ENCODE peak calls at places on chromosomes 16 and 17, in nine cellular contexts. X is colonic mucosa, C is stomach, E is AG10803, T is lower leg skin, A is AG04450, S is tibial artery, U is fibroblast of lung, Q is fibroblast of the aortic adventitia. R is an unnamed sample.

GRCh38 chr17:61700252-61700651 is 109.2 kb upstream of the NACA2 start:
- DNase-seq in X (no peak), C (no peak), E (no peak), T (no peak), A (no peak), S (no peak), U (no peak), Q (no peak), R (no peak)

GRCh38 chr17:76793775-76794174 is 55.9 kb downstream of the MFSD11 start:
- DNase-seq in X (no peak), C (no peak), E (peak), T (no peak), A (no peak), S (no peak), U (peak), Q (peak), R (no peak)

GRCh38 chr16:4501071-4501478 is 24.9 kb downstream of the HMOX2 start:
- DNase-seq in X (no peak), C (peak), E (peak), T (no peak), A (no peak), S (no peak), U (peak), Q (peak), R (no peak)

GRCh38 chr17:38460082-38460715 is 31.9 kb downstream of the ARHGAP23 start:
- DNase-seq in X (no peak), C (no peak), E (no peak), T (no peak), A (no peak), S (no peak), U (no peak), Q (no peak), R (no peak)

GRCh38 chr17:79752175-79752574 is 21.4 kb downstream of the ENPP7 start:
- DNase-seq in X (no peak), C (no peak), E (no peak), T (no peak), A (no peak), S (no peak), U (no peak), Q (no peak), R (no peak)

GRCh38 chr16:56401482-56401881 is 23.9 kb downstream of the AMFR start:
- DNase-seq in X (no peak), C (no peak), E (no peak), T (no peak), A (no peak), S (no peak), U (no peak), Q (no peak), R (no peak)

GRCh38 chr17:66268247-66268927 is 34.0 kb upstream of the PRKCA start:
- DNase-seq in X (no peak), C (no peak), E (peak), T (no peak), A (peak), S (no peak), U (peak), Q (peak), R (no peak)

GRCh38 chr17:62033317-62033716 is 31.8 kb downstream of the MED13 start:
- DNase-seq in X (no peak), C (no peak), E (no peak), T (no peak), A (no peak), S (no peak), U (no peak), Q (no peak), R (no peak)

GRCh38 chr16:53664724-53665345 is 38.8 kb downstream of the RPGRIP1L start:
- DNase-seq in X (no peak), C (no peak), E (peak), T (no peak), A (peak), S (peak), U (peak), Q (peak), R (no peak)

GRCh38 chr16:10738231-10739077 is 5.2 kb upstream of the NUBP1 start:
- DNase-seq in X (no peak), C (peak), E (peak), T (peak), A (no peak), S (peak), U (peak), Q (peak), R (no peak)

GRCh38 chr16:2866422-2866821 is 8.5 kb upstream of the PRSS22 start:
- DNase-seq in X (no peak), C (no peak), E (no peak), T (no peak), A (no peak), S (no peak), U (no peak), Q (no peak), R (no peak)

GRCh38 chr16:56610017-56610608 is 1.7 kb downstream of the MT2A start:
- DNase-seq in X (peak), C (peak), E (peak), T (no peak), A (no peak), S (peak), U (peak), Q (peak), R (no peak)

GRCh38 chr17:81968396-81968745 is 7.4 kb upstream of the NOTUM start:
- DNase-seq in X (no peak), C (no peak), E (no peak), T (no peak), A (no peak), S (no peak), U (no peak), Q (no peak), R (no peak)

GRCh38 chr16:4648917-4649316 is 24.3 kb downstream of the MGRN1 start:
- DNase-seq in X (no peak), C (no peak), E (no peak), T (no peak), A (no peak), S (no peak), U (no peak), Q (no peak), R (no peak)

GRCh38 chr16:743794-744500 is 3.1 kb upstream of the CIAO3 start:
- DNase-seq in X (no peak), C (no peak), E (no peak), T (no peak), A (no peak), S (no peak), U (no peak), Q (no peak), R (no peak)

GRCh38 chr17:29059281-29059680 is 16.3 kb downstream of the PIPOX start:
- DNase-seq in X (no peak), C (no peak), E (peak), T (no peak), A (peak), S (no peak), U (peak), Q (peak), R (no peak)

GRCh38 chr17:12463102-12463501 is 202.6 kb upstream of the MYOCD start:
- DNase-seq in X (no peak), C (no peak), E (peak), T (no peak), A (peak), S (no peak), U (peak), Q (peak), R (no peak)

GRCh38 chr17:46780003-46780373 is 38.5 kb downstream of the WNT3 start:
- DNase-seq in X (no peak), C (no peak), E (no peak), T (no peak), A (no peak), S (no peak), U (no peak), Q (no peak), R (no peak)

GRCh38 chr17:59154721-59155438 is at the start of gene SKA2:
- DNase-seq in X (peak), C (peak), E (no peak), T (peak), A (no peak), S (peak), U (no peak), Q (no peak), R (no peak)

GRCh38 chr16:48383204-48383876 is 1.9 kb downstream of the SIAH1 start:
- DNase-seq in X (no peak), C (no peak), E (peak), T (no peak), A (no peak), S (no peak), U (no peak), Q (peak), R (no peak)

GRCh38 chr17:7440113-7440822 is 956 bp downstream of the FGF11 start:
- DNase-seq in X (peak), C (peak), E (no peak), T (peak), A (no peak), S (peak), U (no peak), Q (peak), R (no peak)

GRCh38 chr17:80423536-80424225 is 8.7 kb downstream of the ENDOV start:
- DNase-seq in X (no peak), C (no peak), E (no peak), T (no peak), A (no peak), S (no peak), U (no peak), Q (no peak), R (no peak)

GRCh38 chr17:17021194-17021863 is 20.9 kb upstream of the MPRIP start:
- DNase-seq in X (no peak), C (peak), E (peak), T (no peak), A (no peak), S (peak), U (peak), Q (peak), R (no peak)

GRCh38 chr17:83083368-83084201 is 4.2 kb downstream of the METRNL start:
- DNase-seq in X (peak), C (no peak), E (peak), T (peak), A (peak), S (peak), U (peak), Q (peak), R (peak)

GRCh38 chr16:11208916-11209665 is 46.9 kb downstream of the SOCS1 start:
- DNase-seq in X (no peak), C (no peak), E (peak), T (no peak), A (no peak), S (no peak), U (no peak), Q (no peak), R (no peak)

GRCh38 chr16:4800290-4801041 is 2.0 kb downstream of the ROGDI start:
- DNase-seq in X (peak), C (peak), E (no peak), T (no peak), A (no peak), S (no peak), U (no peak), Q (no peak), R (no peak)

GRCh38 chr17:28042721-28043291 is 329 bp downstream of the NLK start:
- DNase-seq in X (no peak), C (no peak), E (no peak), T (no peak), A (no peak), S (no peak), U (no peak), Q (no peak), R (no peak)

GRCh38 chr16:78930561-78930960 is 670.0 kb downstream of the MAF start:
- DNase-seq in X (no peak), C (no peak), E (no peak), T (peak), A (no peak), S (no peak), U (no peak), Q (no peak), R (no peak)

GRCh38 chr17:56681561-56682266 is 88.2 kb downstream of the NOG start:
- DNase-seq in X (no peak), C (no peak), E (peak), T (peak), A (peak), S (no peak), U (peak), Q (peak), R (peak)

GRCh38 chr17:81057079-81057730 is 22.3 kb downstream of the BAIAP2 start:
- DNase-seq in X (peak), C (peak), E (no peak), T (no peak), A (no peak), S (peak), U (no peak), Q (peak), R (peak)

GRCh38 chr17:59366773-59367656 is 35.6 kb downstream of the YPEL2 start:
- DNase-seq in X (peak), C (peak), E (peak), T (no peak), A (no peak), S (peak), U (peak), Q (peak), R (no peak)

GRCh38 chr17:10019941-10020403 is 114.9 kb upstream of the RCVRN start:
- DNase-seq in X (no peak), C (no peak), E (peak), T (no peak), A (no peak), S (no peak), U (no peak), Q (no peak), R (no peak)

GRCh38 chr17:8753976-8754440 is 4.3 kb downstream of the SPDYE4 start:
- DNase-seq in X (no peak), C (no peak), E (peak), T (no peak), A (no peak), S (no peak), U (peak), Q (peak), R (no peak)
- TF ChIP-seq CTCF in X (peak), C (peak), E (peak), T (no peak), A (peak), S (peak), U (no peak), Q (peak), R (peak)

GRCh38 chr16:88451586-88452484 is 1.2 kb upstream of the ZFPM1 start:
- DNase-seq in X (peak), C (no peak), E (no peak), T (no peak), A (no peak), S (no peak), U (no peak), Q (no peak), R (no peak)
- H3K4me3 ChIP-seq in X (peak), C (peak), E (no peak), T (no peak), A (peak), S (peak), U (no peak), Q (no peak), R (peak)

DNA sequence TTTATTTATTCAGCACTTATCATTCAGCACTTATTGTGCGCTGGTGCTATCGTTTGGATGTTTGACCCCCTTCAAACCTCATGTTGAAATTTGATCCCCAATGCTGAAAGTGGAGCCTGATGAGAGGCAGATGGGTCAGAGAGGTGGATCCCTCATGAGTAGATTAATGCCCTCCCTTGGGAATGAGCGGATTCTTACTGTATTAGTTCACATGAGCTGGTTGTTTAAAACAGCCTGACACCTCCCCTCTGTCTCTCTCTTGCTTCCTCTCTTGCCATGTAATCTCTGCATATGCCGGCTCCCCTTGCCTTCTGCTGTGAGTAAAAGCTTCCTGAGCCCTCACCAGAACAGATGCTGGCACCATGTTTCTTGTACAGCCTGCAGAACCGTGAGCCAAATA is 111.1 kb downstream of the CACNG3 start:
- DNase-seq in X (no peak), C (no peak), E (no peak), T (no peak), A (no peak), S (no peak), U (no peak), Q (no peak), R (no peak)
- TF ChIP-seq CTCF in X (no peak), C (no peak), E (no peak), T (no peak), A (no peak), S (no peak), U (no peak), Q (no peak), R (no peak)

GRCh38 chr16:71401988-71402387 is 39.9 kb downstream of the TLE7 start:
- DNase-seq in X (no peak), C (no peak), E (no peak), T (no peak), A (no peak), S (no peak), U (no peak), Q (no peak), R (no peak)

GRCh38 chr16:71399801-71400563 is 41.5 kb downstream of the CALB2 start:
- DNase-seq in X (no peak), C (no peak), E (no peak), T (no peak), A (no peak), S (no peak), U (no peak), Q (no peak), R (no peak)

GRCh38 chr16:71404364-71404763 is 37.5 kb downstream of the TLE7 start:
- DNase-seq in X (no peak), C (no peak), E (no peak), T (no peak), A (no peak), S (no peak), U (no peak), Q (no peak), R (no peak)

GRCh38 chr16:71406316-71406715 is 35.5 kb downstream of the TLE7 start:
- DNase-seq in X (no peak), C (no peak), E (no peak), T (no peak), A (no peak), S (no peak), U (no peak), Q (no peak), R (no peak)

GRCh38 chr16:71402674-71403073 is 39.2 kb downstream of the TLE7 start:
- DNase-seq in X (no peak), C (no peak), E (no peak), T (no peak), A (no peak), S (no peak), U (no peak), Q (no peak), R (no peak)
- H3K4me3 ChIP-seq in X (no peak), C (no peak), E (no peak), T (no peak), A (no peak), S (no peak), U (no peak), Q (no peak), R (no peak)

GRCh38 chr17:72388765-72389473 is 268.1 kb downstream of the SOX9 start:
- DNase-seq in X (no peak), C (no peak), E (no peak), T (no peak), A (no peak), S (no peak), U (peak), Q (no peak), R (no peak)
- TF ChIP-seq CTCF in X (no peak), C (peak), E (no peak), T (no peak), A (peak), S (no peak), U (no peak), Q (peak), R (peak)

GRCh38 chr16:66754819-66755218 is 3.4 kb upstream of the DYNC1LI2 start:
- DNase-seq in X (no peak), C (no peak), E (no peak), T (no peak), A (no peak), S (no peak), U (no peak), Q (no peak), R (no peak)

GRCh38 chr16:66754211-66754610 is 2.8 kb upstream of the DYNC1LI2 start:
- DNase-seq in X (no peak), C (no peak), E (no peak), T (no peak), A (no peak), S (no peak), U (no peak), Q (no peak), R (no peak)

GRCh38 chr16:66752379-66752778 is 970 bp upstream of the DYNC1LI2 start:
- DNase-seq in X (no peak), C (no peak), E (no peak), T (no peak), A (no peak), S (no peak), U (no peak), Q (no peak), R (no peak)

GRCh38 chr16:66752958-66753357 is 1.5 kb upstream of the DYNC1LI2 start:
- DNase-seq in X (no peak), C (no peak), E (no peak), T (no peak), A (no peak), S (no peak), U (no peak), Q (no peak), R (no peak)

GRCh38 chr16:66758086-66758485 is 6.7 kb upstream of the DYNC1LI2 start:
- DNase-seq in X (no peak), C (no peak), E (no peak), T (no peak), A (no peak), S (no peak), U (no peak), Q (no peak), R (no peak)
- H3K4me3 ChIP-seq in X (no peak), C (no peak), E (no peak), T (no peak), A (no peak), S (no peak), U (no peak), Q (no peak), R (no peak)

GRCh38 chr17:65092262-65092661 is 35.7 kb upstream of the GNA13 start:
- DNase-seq in X (no peak), C (no peak), E (peak), T (no peak), A (no peak), S (no peak), U (peak), Q (peak), R (no peak)
- TF ChIP-seq CTCF in X (no peak), C (no peak), E (no peak), T (no peak), A (no peak), S (no peak), U (no peak), Q (no peak), R (no peak)

DNA sequence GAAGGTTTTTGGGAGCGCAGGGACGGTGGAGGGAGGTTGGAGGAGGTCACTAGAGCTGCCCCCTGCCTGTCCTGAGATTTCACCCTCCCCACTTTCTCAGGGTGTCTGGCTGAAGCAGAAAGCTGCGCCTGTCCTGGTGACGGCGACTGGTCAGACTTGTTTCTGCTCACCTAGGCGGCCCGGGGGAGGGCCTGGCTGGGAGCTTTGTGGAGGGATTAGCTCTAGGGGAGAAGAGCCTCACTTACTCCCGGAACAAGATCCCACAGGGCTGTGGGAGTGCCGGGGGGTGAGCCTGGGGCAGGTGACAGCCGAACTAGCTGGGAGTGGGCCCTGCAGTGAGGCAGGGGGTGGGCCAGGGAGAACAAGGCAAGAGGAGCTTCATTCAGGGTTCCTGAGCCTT is 11.5 kb downstream of the NHERF1 start:
- DNase-seq in X (no peak), C (peak), E (no peak), T (no peak), A (no peak), S (no peak), U (no peak), Q (no peak), R (no peak)
- H3K4me3 ChIP-seq in X (no peak), C (no peak), E (no peak), T (no peak), A (no peak), S (no peak), U (no peak), Q (no peak), R (peak)

GRCh38 chr17:75063201-75063600 is 16.2 kb downstream of the KCTD2 start:
- DNase-seq in X (no peak), C (no peak), E (no peak), T (no peak), A (no peak), S (no peak), U (no peak), Q (no peak), R (no peak)

GRCh38 chr17:75061618-75062017 is 14.6 kb downstream of the KCTD2 start:
- DNase-seq in X (no peak), C (no peak), E (no peak), T (no peak), A (no peak), S (no peak), U (no peak), Q (no peak), R (no peak)

GRCh38 chr17:75060434-75061054 is 13.5 kb downstream of the KCTD2 start:
- DNase-seq in X (no peak), C (no peak), E (no peak), T (no peak), A (no peak), S (no peak), U (no peak), Q (no peak), R (no peak)

GRCh38 chr17:75061055-75061438 is 14.0 kb downstream of the KCTD2 start:
- DNase-seq in X (no peak), C (no peak), E (no peak), T (no peak), A (no peak), S (no peak), U (no peak), Q (no peak), R (no peak)

GRCh38 chr17:75059369-75060345 is 12.6 kb downstream of the KCTD2 start:
- DNase-seq in X (no peak), C (no peak), E (peak), T (no peak), A (peak), S (peak), U (peak), Q (peak), R (no peak)
- TF ChIP-seq CTCF in X (no peak), C (no peak), E (peak), T (no peak), A (peak), S (no peak), U (peak), Q (peak), R (peak)

R was measured in retinal pigment epithelial cell.